ENCODE peak calls at places on chromosomes 4 and X, in seven cellular contexts. B is fibroblast of mammary gland, V is LoVo, G is mucosa of gallbladder, Y is left colon, L is sciatic nerve, A is ureter. E is an unnamed sample.

GRCh38 chr4:153725811-153726154 is 34.0 kb downstream of the RNF175 start:
- DNase-seq in B (no peak), V (no peak), G (no peak), Y (no peak), L (no peak), A (no peak), E (no peak)

GRCh38 chr4:56689661-56690060 is 8.6 kb upstream of the HOPX start:
- DNase-seq in B (no peak), V (no peak), G (no peak), Y (no peak), L (no peak), A (no peak), E (no peak)

GRCh38 chr4:21801661-21802355 is 146.8 kb downstream of the KCNIP4 start:
- DNase-seq in B (no peak), V (no peak), G (no peak), Y (no peak), L (no peak), A (no peak), E (no peak)

GRCh38 chr4:130029442-130029841 is 933.5 kb downstream of the C4orf33 start:
- DNase-seq in B (no peak), V (no peak), G (no peak), Y (no peak), L (no peak), A (no peak), E (no peak)

GRCh38 chr4:119103263-119103662 is 32.4 kb upstream of the MYOZ2 start:
- DNase-seq in B (peak; percentile 98), V (peak; percentile 86), G (no peak), Y (peak; percentile 46), L (no peak), A (no peak), E (no peak)

GRCh38 chr4:10084651-10085320 is 31.8 kb downstream of the WDR1 start:
- DNase-seq in B (no peak), V (no peak), G (no peak), Y (peak; percentile 14), L (peak; percentile 43), A (no peak), E (no peak)

GRCh38 chrX:136067946-136068345 is 79.4 kb upstream of the FHL1 start:
- DNase-seq in B (no peak), V (no peak), G (no peak), Y (no peak), L (no peak), A (no peak), E (no peak)

GRCh38 chr4:4418676-4419370 is 31.9 kb downstream of the NSG1 start:
- DNase-seq in B (no peak), V (no peak), G (no peak), Y (no peak), L (peak; percentile 35), A (peak; percentile 18), E (peak; percentile 51)

GRCh38 chr4:70913947-70914445 is 11.8 kb downstream of the MOB1B start:
- DNase-seq in B (peak; percentile 47), V (no peak), G (no peak), Y (no peak), L (no peak), A (no peak), E (no peak)

GRCh38 chrX:44748014-44748413 is 95.8 kb upstream of the DUSP21 start:
- DNase-seq in B (peak; percentile 43), V (no peak), G (no peak), Y (no peak), L (no peak), A (no peak), E (no peak)

GRCh38 chrX:56232221-56233082 is at the start of gene KLF8:
- DNase-seq in B (peak; percentile 15), V (no peak), G (peak; percentile 32), Y (peak; percentile 71), L (peak; percentile 68), A (peak; percentile 72), E (no peak)

GRCh38 chr4:8707045-8707781 is 114.6 kb downstream of the CPZ start:
- DNase-seq in B (no peak), V (no peak), G (no peak), Y (no peak), L (no peak), A (peak; percentile 32), E (peak; percentile 73)